ENCODE peak calls at places on chromosomes 2 and 18, in eight cellular contexts. S is activated CD4-positive, alpha-beta T cell treated with anti-CD3 and anti-CD28 coated beads for 4 hours; X is H4; W is CD4-positive, CD25-positive, alpha-beta regulatory T cell; O is suprapubic skin; J is NCI-H1694 treated with DMSO at 0.1 percent for 48 hours; C is GM12865; Q is stimulated activated CD4-positive, alpha-beta T cell treated with anti-CD3 and anti-CD28 coated beads, Interleukin-15, amount 100 ng/mL, for 1 hour. T is an unnamed sample.
A peak's percentile ranks its signal among the peaks of the same experiment; 100 is the strongest.

GRCh38 chr18:67916142-67916541 is 399.6 kb upstream of the DSEL start:
- DNase-seq in Q (no peak), S (no peak), C (no peak), X (peak; percentile 15), O (no peak), J (no peak), W (no peak), T (no peak)

GRCh38 chr2:29249666-29250253 is 134.5 kb downstream of the CLIP4 start:
- DNase-seq in Q (no peak), J (no peak), O (no peak), W (no peak), X (no peak), S (no peak), C (no peak), T (no peak)

GRCh38 chr2:127024769-127025356 is 82.1 kb downstream of the BIN1 start:
- DNase-seq in C (no peak), J (no peak), X (no peak), O (no peak), W (no peak), S (no peak), Q (no peak), T (no peak)

GRCh38 chr2:141021611-141022010 is 1109.2 kb downstream of the LRP1B start:
- DNase-seq in C (no peak), W (no peak), Q (no peak), S (no peak), O (no peak), J (no peak), X (no peak), T (no peak)

GRCh38 chr2:172623249-172623965 is 67.5 kb downstream of the PDK1 start:
- DNase-seq in J (no peak), Q (no peak), W (no peak), S (no peak), C (no peak), X (no peak), O (no peak), T (no peak)

GRCh38 chr2:187642498-187642897 is 88.3 kb upstream of the TFPI start:
- DNase-seq in C (no peak), O (no peak), X (no peak), W (no peak), S (no peak), Q (no peak), J (no peak), T (no peak)

GRCh38 chr2:128714861-128715312 is 396.2 kb upstream of the HS6ST1 start:
- DNase-seq in S (no peak), O (no peak), X (no peak), Q (no peak), J (peak; percentile 14), W (no peak), C (no peak), T (no peak)

GRCh38 chr2:224369028-224369632 is 32.8 kb downstream of the FAM124B start:
- DNase-seq in O (no peak), Q (no peak), S (no peak), C (peak; percentile 48), X (peak; percentile 41), J (peak; percentile 31), W (no peak), T (no peak)

GRCh38 chr2:238003234-238004032 is 36.6 kb downstream of the UBE2F start:
- DNase-seq in C (no peak), W (no peak), O (no peak), S (peak; percentile 14), Q (no peak), J (no peak), X (no peak), T (no peak)

GRCh38 chr2:18545384-18545783 is 15.1 kb downstream of the RDH14 start:
- DNase-seq in Q (no peak), X (no peak), S (no peak), W (no peak), C (no peak), O (no peak), J (no peak), T (no peak)

GRCh38 chr18:3380384-3380961 is 69.5 kb upstream of the TGIF1 start:
- DNase-seq in J (no peak), X (peak; percentile 32), S (no peak), W (no peak), C (no peak), Q (no peak), O (no peak), T (peak; percentile 46)